ENCODE peak calls at places on chromosome 13, in six cellular contexts. P, U, E, W, Z and I are unnamed samples.

GRCh38 chr13:89628567-89628966 is 1718.9 kb upstream of the MIR17HG start:
- DNase-seq in P (no peak), U (no peak), E (no peak), W (peak; percentile 21), Z (no peak), I (no peak)

GRCh38 chr13:113049981-113050380 is 55.6 kb upstream of the F7 start:
- DNase-seq in P (no peak), U (no peak), E (no peak), W (no peak), Z (no peak), I (no peak)

GRCh38 chr13:34752561-34752960 is 189.5 kb upstream of the NBEA start:
- DNase-seq in P (no peak), U (no peak), E (no peak), W (no peak), Z (no peak), I (no peak)

GRCh38 chr13:91017031-91017668 is 330.3 kb upstream of the MIR17HG start:
- DNase-seq in P (no peak), U (no peak), E (no peak), W (peak; percentile 40), Z (no peak), I (peak; percentile 9)

GRCh38 chr13:110523838-110524237 is 37.7 kb downstream of the RAB20 start:
- DNase-seq in P (no peak), U (no peak), E (no peak), W (no peak), Z (no peak), I (no peak)

GRCh38 chr13:97559981-97560380 is 126.0 kb downstream of the RAP2A start:
- DNase-seq in P (no peak), U (no peak), E (no peak), W (no peak), Z (no peak), I (no peak)

GRCh38 chr13:94706101-94706853 is 6.1 kb downstream of the SOX21 start:
- DNase-seq in P (no peak), U (no peak), E (no peak), W (no peak), Z (no peak), I (no peak)

GRCh38 chr13:67275351-67275989 is 45.3 kb upstream of the PCDH9 start:
- DNase-seq in P (no peak), U (no peak), E (no peak), W (peak; percentile 67), Z (no peak), I (no peak)

GRCh38 chr13:91595677-91596076 is 197.3 kb downstream of the GPC5 start:
- DNase-seq in P (no peak), U (no peak), E (no peak), W (no peak), Z (no peak), I (no peak)

GRCh38 chr13:102097708-102098107 is 304.1 kb downstream of the FGF14 start:
- DNase-seq in P (no peak), U (no peak), E (no peak), W (peak; percentile 12), Z (no peak), I (no peak)

GRCh38 chr13:99293178-99293577 is 14.0 kb downstream of the GPR183 start:
- DNase-seq in P (no peak), U (no peak), E (no peak), W (no peak), Z (no peak), I (no peak)

GRCh38 chr13:44506719-44507118 is 69.4 kb downstream of the TSC22D1 start:
- DNase-seq in P (no peak), U (no peak), E (no peak), W (no peak), Z (no peak), I (no peak)

GRCh38 chr13:106083620-106084350 is 451.7 kb downstream of the EFNB2 start:
- DNase-seq in P (no peak), U (no peak), E (no peak), W (no peak), Z (no peak), I (no peak)

GRCh38 chr13:26956532-26957142 is 196.1 kb upstream of the GPR12 start:
- DNase-seq in P (no peak), U (no peak), E (no peak), W (no peak), Z (no peak), I (no peak)

GRCh38 chr13:25872871-25873607 is 178.8 kb downstream of the SHISA2 start:
- DNase-seq in P (no peak), U (no peak), E (no peak), W (no peak), Z (no peak), I (no peak)

GRCh38 chr13:97238432-97238831 is 16.3 kb downstream of the MBNL2 start:
- DNase-seq in P (no peak), U (no peak), E (no peak), W (no peak), Z (no peak), I (no peak)

GRCh38 chr13:75391432-75392100 is 90.4 kb downstream of the TBC1D4 start:
- DNase-seq in P (no peak), U (no peak), E (no peak), W (no peak), Z (no peak), I (no peak)

GRCh38 chr13:32829676-32830091 is 186.5 kb upstream of the KL start:
- DNase-seq in P (no peak), U (no peak), E (no peak), W (no peak), Z (no peak), I (no peak)

GRCh38 chr13:47858678-47859050 is 142.4 kb downstream of the SUCLA2 start:
- DNase-seq in P (no peak), U (no peak), E (no peak), W (peak; percentile 7), Z (no peak), I (no peak)

GRCh38 chr13:46202188-46202795 is 9.4 kb upstream of the LRRC63 start:
- DNase-seq in P (no peak), U (no peak), E (no peak), W (no peak), Z (no peak), I (no peak)

GRCh38 chr13:43446126-43446525 is 340.6 kb downstream of the ENOX1 start:
- DNase-seq in P (no peak), U (no peak), E (no peak), W (no peak), Z (no peak), I (no peak)

GRCh38 chr13:45055902-45056648 is 64.2 kb upstream of the GTF2F2 start:
- DNase-seq in P (no peak), U (no peak), E (no peak), W (no peak), Z (no peak), I (no peak)

GRCh38 chr13:80742027-80742426 is 401.1 kb upstream of the SPRY2 start:
- DNase-seq in P (no peak), U (no peak), E (no peak), W (peak; percentile 41), Z (no peak), I (no peak)

GRCh38 chr13:105994340-105994739 is 541.1 kb downstream of the EFNB2 start:
- DNase-seq in P (no peak), U (no peak), E (no peak), W (no peak), Z (no peak), I (no peak)

GRCh38 chr13:110528371-110528770 is 33.2 kb downstream of the RAB20 start:
- DNase-seq in P (no peak), U (no peak), E (no peak), W (no peak), Z (no peak), I (no peak)

GRCh38 chr13:76885203-76886004 is 801 bp downstream of the KCTD12 start:
- DNase-seq in P (peak; percentile 79), U (peak; percentile 57), E (peak; percentile 31), W (peak; percentile 47), Z (peak; percentile 37), I (no peak)

GRCh38 chr13:45941261-45941660 is 89.7 kb upstream of the SIAH3 start:
- DNase-seq in P (no peak), U (no peak), E (no peak), W (no peak), Z (no peak), I (no peak)

GRCh38 chr13:70424428-70424827 is 316.2 kb upstream of the KLHL1 start:
- DNase-seq in P (no peak), U (no peak), E (no peak), W (no peak), Z (no peak), I (peak; percentile 45)